ENCODE peak calls at places on chromosomes 16 and 17, in ten cellular contexts. D, F, K, N, X, Z, E, Y, W and U are unnamed samples.

GRCh38 chr17:78355701-78356100 is 4.2 kb downstream of the SOCS3 start:
- DNase-seq in N (no peak), F (no peak), Z (no peak), Y (no peak), X (no peak), D (no peak), W (no peak), K (no peak), E (no peak), U (no peak)

GRCh38 chr17:34883106-34884000 is 77.9 kb downstream of the CCT6B start:
- DNase-seq in X (no peak), N (no peak), K (no peak), Y (no peak), F (no peak), W (no peak), D (no peak), E (no peak), Z (no peak), U (no peak)

GRCh38 chr17:82879241-82879640 is 39.4 kb upstream of the ZNF750 start:
- DNase-seq in W (no peak), Z (no peak), D (no peak), X (peak), E (no peak), K (no peak), Y (no peak), N (no peak), F (no peak), U (no peak)

GRCh38 chr17:78884148-78884870 is 18.7 kb downstream of the CEP295NL start:
- DNase-seq in D (no peak), Z (peak), N (no peak), E (no peak), K (no peak), W (no peak), Y (no peak), X (peak), F (peak), U (no peak)

GRCh38 chr17:36740157-36740556 is 138.8 kb downstream of the MRM1 start:
- DNase-seq in D (no peak), K (no peak), N (no peak), F (no peak), W (no peak), E (no peak), X (no peak), Z (no peak), Y (no peak), U (no peak)

GRCh38 chr17:43434902-43435319 is 36.1 kb downstream of the ARL4D start:
- DNase-seq in Y (no peak), Z (no peak), E (no peak), W (no peak), D (no peak), K (no peak), F (no peak), X (no peak), N (no peak), U (no peak)

GRCh38 chr16:80197790-80198201 is 343.0 kb upstream of the DYNLRB2 start:
- DNase-seq in K (no peak), E (no peak), F (no peak), W (peak), N (no peak), Y (no peak), D (no peak), X (no peak), Z (peak), U (no peak)

GRCh38 chr16:10494343-10495030 is 85.9 kb downstream of the EMP2 start:
- DNase-seq in Y (no peak), Z (no peak), K (no peak), N (no peak), X (no peak), D (no peak), E (no peak), W (no peak), F (no peak), U (no peak)

GRCh38 chr16:19749571-19750080 is 31.6 kb downstream of the IQCK start:
- DNase-seq in N (no peak), D (no peak), W (no peak), Z (no peak), K (no peak), Y (no peak), F (no peak), X (no peak), E (no peak), U (no peak)

GRCh38 chr16:8796469-8797363 is 723 bp downstream of the TMEM186 start:
- DNase-seq in X (no peak), D (no peak), W (no peak), K (no peak), Z (no peak), E (no peak), F (no peak), N (no peak), Y (no peak), U (no peak)

GRCh38 chr16:70740919-70741778 is 55.3 kb upstream of the MTSS2 start:
- DNase-seq in Y (no peak), K (no peak), F (no peak), W (peak), X (peak), E (no peak), D (no peak), N (peak), Z (peak), U (no peak)

GRCh38 chr17:80780381-80781187 is 211.1 kb upstream of the CHMP6 start:
- DNase-seq in F (no peak), W (no peak), X (no peak), E (no peak), N (peak), D (no peak), Z (no peak), K (peak), Y (no peak), U (no peak)

GRCh38 chr16:79826732-79827514 is 226.4 kb upstream of the MAF start:
- DNase-seq in W (no peak), E (no peak), N (no peak), X (no peak), F (no peak), Y (no peak), D (no peak), K (no peak), Z (no peak), U (no peak)

GRCh38 chr17:39096435-39097158 is 54.8 kb downstream of the PLXDC1 start:
- DNase-seq in E (no peak), Y (peak), N (peak), D (no peak), W (no peak), F (no peak), K (no peak), Z (no peak), X (peak), U (no peak)

GRCh38 chr16:85987750-85988078 is 88.8 kb downstream of the IRF8 start:
- DNase-seq in K (no peak), F (no peak), E (no peak), Z (no peak), Y (no peak), X (no peak), W (no peak), N (no peak), D (no peak), U (no peak)